ENCODE peak calls at places on chromosome 4, in ten cellular contexts. F is mucosa of descending colon; D is activated naive CD8-positive, alpha-beta T cell treated with anti-CD3 and anti-CD28 coated beads, Interleukin-2, amount 50 U/mL, for 16 hours; X is iris pigment epithelial cell; Q is OCI-LY7; A is choroid plexus epithelial cell; T is posterior cingulate gyrus; U is GM12865; W is LoVo; J is activated CD8-positive, alpha-beta memory T cell treated with anti-CD3 and anti-CD28 coated beads for 1 hour. S is an unnamed sample.

GRCh38 chr4:146288188-146288587 is 73.8 kb downstream of the REELD1 start:
- DNase-seq in F (no peak), D (no peak), X (no peak), Q (no peak), A (no peak), T (no peak), U (no peak), W (no peak), J (no peak), S (no peak)

GRCh38 chr4:142579483-142579882 is 266.6 kb downstream of the INPP4B start:
- DNase-seq in F (no peak), D (no peak), X (no peak), Q (no peak), A (no peak), T (no peak), U (no peak), W (no peak), J (no peak), S (no peak)

GRCh38 chr4:156774422-156774821 is 197.2 kb downstream of the PDGFC start:
- DNase-seq in F (no peak), D (no peak), X (peak), Q (no peak), A (peak), T (no peak), U (no peak), W (no peak), J (no peak), S (no peak)

GRCh38 chr4:20859097-20859781 is 159.0 kb downstream of the PACRGL start:
- DNase-seq in F (no peak), D (no peak), X (no peak), Q (no peak), A (no peak), T (no peak), U (no peak), W (no peak), J (no peak), S (no peak)

GRCh38 chr4:1361391-1361790 is 14.4 kb downstream of the UVSSA start:
- DNase-seq in F (no peak), D (no peak), X (no peak), Q (no peak), A (no peak), T (no peak), U (no peak), W (no peak), J (no peak), S (no peak)

GRCh38 chr4:7198440-7199128 is 6.2 kb downstream of the SORCS2 start:
- DNase-seq in F (no peak), D (no peak), X (no peak), Q (no peak), A (no peak), T (no peak), U (no peak), W (no peak), J (no peak), S (no peak)

GRCh38 chr4:98570160-98570797 is 88.1 kb downstream of the TSPAN5 start:
- DNase-seq in F (no peak), D (no peak), X (no peak), Q (no peak), A (no peak), T (no peak), U (no peak), W (no peak), J (no peak), S (no peak)

GRCh38 chr4:88041626-88042025 is 34.2 kb downstream of the PKD2 start:
- DNase-seq in F (no peak), D (no peak), X (no peak), Q (no peak), A (no peak), T (no peak), U (no peak), W (no peak), J (no peak), S (no peak)

GRCh38 chr4:6372649-6373525 is 99.5 kb downstream of the PPP2R2C start:
- DNase-seq in F (no peak), D (no peak), X (peak), Q (peak), A (peak), T (peak), U (peak), W (no peak), J (no peak), S (peak)

GRCh38 chr4:2847297-2847871 is 3.7 kb downstream of the ADD1 start:
- DNase-seq in F (no peak), D (no peak), X (no peak), Q (no peak), A (no peak), T (no peak), U (peak), W (no peak), J (no peak), S (no peak)

GRCh38 chr4:1151541-1151940 is 20.8 kb downstream of the SPON2 start:
- DNase-seq in F (no peak), D (no peak), X (no peak), Q (no peak), A (no peak), T (no peak), U (no peak), W (no peak), J (no peak), S (no peak)

GRCh38 chr4:44927361-44928061 is 201.2 kb upstream of the GNPDA2 start:
- DNase-seq in F (no peak), D (no peak), X (peak), Q (peak), A (peak), T (no peak), U (peak), W (peak), J (no peak), S (peak)

GRCh38 chr4:155419266-155419665 is 42.5 kb upstream of the MAP9 start:
- DNase-seq in F (no peak), D (no peak), X (peak), Q (no peak), A (peak), T (no peak), U (no peak), W (no peak), J (no peak), S (no peak)

GRCh38 chr4:186920486-186920885 is 196.8 kb upstream of the FAT1 start:
- DNase-seq in F (no peak), D (no peak), X (peak), Q (no peak), A (peak), T (no peak), U (no peak), W (no peak), J (no peak), S (no peak)

GRCh38 chr4:108738307-108738706 is 24.5 kb downstream of the ETNPPL start:
- DNase-seq in F (no peak), D (no peak), X (peak), Q (no peak), A (peak), T (no peak), U (no peak), W (no peak), J (no peak), S (peak)